ENCODE peak calls at places on chromosomes 12 and 14, in eight cellular contexts. F is mesendoderm; J is activated B cell treated with CpG ODN at 0.5 μM for 24 hours; W is T-cell; C is activated CD4-positive, alpha-beta T cell treated with anti-CD3 and anti-CD28 coated beads, Interleukin-2, amount 50 U/mL, for 48 hours; R is stimulated activated naive CD8-positive, alpha-beta T cell treated with anti-CD3 and anti-CD28 coated beads, Interleukin-15, amount 100 ng/mL, for 72 hours; G is stimulated activated CD4-positive, alpha-beta T cell treated with anti-CD3 and anti-CD28 coated beads, Interleukin-4, amount 100 ng/mL, for 24 hours; H is fibroblast of the conjunctiva. I is an unnamed sample.

GRCh38 chr14:44833376-44833775 is 128.4 kb downstream of the KLHL28 start:
- DNase-seq in F (no peak), J (no peak), W (no peak), C (no peak), R (no peak), G (no peak), H (peak), I (no peak)

GRCh38 chr14:47276931-47277330 is 398.5 kb downstream of the MDGA2 start:
- DNase-seq in F (peak), J (no peak), W (no peak), C (no peak), R (no peak), G (no peak), H (no peak), I (no peak)

GRCh38 chr14:104475256-104475655 is 104.3 kb upstream of the C14orf180 start:
- DNase-seq in F (no peak), J (no peak), W (no peak), C (no peak), R (no peak), G (no peak), H (no peak), I (no peak)

GRCh38 chr14:92914087-92914656 is 8.8 kb upstream of the CHGA start:
- DNase-seq in F (peak), J (no peak), W (no peak), C (peak), R (peak), G (peak), H (no peak), I (peak)

GRCh38 chr14:103296987-103297386 is 37.0 kb upstream of the EIF5 start:
- DNase-seq in F (peak), J (no peak), W (no peak), C (no peak), R (no peak), G (no peak), H (no peak), I (no peak)

GRCh38 chr12:89618113-89618862 is 90.3 kb downstream of the ATP2B1 start:
- DNase-seq in F (no peak), J (no peak), W (no peak), C (no peak), R (peak), G (no peak), H (no peak), I (no peak)

GRCh38 chr14:22536853-22537338 is 52.1 kb downstream of the DAD1 start:
- DNase-seq in F (peak), J (no peak), W (peak), C (peak), R (peak), G (peak), H (peak), I (peak)

GRCh38 chr12:111248981-111249380 is 119.9 kb downstream of the PHETA1 start:
- DNase-seq in F (no peak), J (no peak), W (no peak), C (no peak), R (no peak), G (no peak), H (no peak), I (no peak)

GRCh38 chr12:57214398-57214781 is 2.2 kb upstream of the NXPH4 start:
- DNase-seq in F (peak), J (peak), W (peak), C (peak), R (peak), G (peak), H (peak), I (peak)

GRCh38 chr12:46556820-46557524 is 184.4 kb upstream of the SLC38A2 start:
- DNase-seq in F (no peak), J (no peak), W (no peak), C (no peak), R (no peak), G (peak), H (peak), I (no peak)

I was measured in T-helper 2 cell treated with Interferon-gamma antibody and Interleukin-4, amounts not matched to agents 5 μg/mL and 100 μg/mL, for 36 hours.